ENCODE peak calls at places on chromosomes 1 and 21, in five cellular contexts. P is upper lobe of left lung, J is HepG2, S is K562, G is GM12878. Q is an unnamed sample. For H3K4me1 and H3K36me3, the result is how much of the 10 kb centered on the place peaks cover.

GRCh38 chr1:41920658-41921057 is 1.9 kb upstream of the HIVEP3 start:
- ATAC-seq in P (no peak), J (no peak), S (no peak), G (no peak), Q (no peak)

GRCh38 chr1:32892368-32893197 is 6.3 kb downstream of the HPCA start:
- ATAC-seq in P (peak), J (peak), S (peak), G (peak), Q (peak)

GRCh38 chr21:29434081-29434480 is 135.4 kb downstream of the BACH1 start:
- ATAC-seq in P (no peak), J (no peak), S (no peak), G (peak), Q (no peak)

GRCh38 chr1:201779351-201779880 is 49.5 kb upstream of the IPO9 start:
- ATAC-seq in P (no peak), J (no peak), S (no peak), G (no peak), Q (no peak)

GRCh38 chr1:176994926-176995596 is 169.5 kb downstream of the ASTN1 start:
- ATAC-seq in P (no peak), J (no peak), S (no peak), G (no peak), Q (no peak)

GRCh38 chr1:158185770-158186705 is 5.3 kb downstream of the CD1D start:
- ATAC-seq in P (peak), J (no peak), S (no peak), G (no peak), Q (no peak)

GRCh38 chr1:54679055-54679643 is 36.5 kb upstream of the TTC4 start:
- ATAC-seq in P (peak), J (peak), S (peak), G (no peak), Q (no peak)

GRCh38 chr1:16236091-16236494 is 890 bp downstream of the CPLANE2 start:
- ATAC-seq in P (peak), J (peak), S (peak), G (peak), Q (peak)

GRCh38 chr21:45831991-45832740 is 149.4 kb upstream of the COL6A1 start:
- ATAC-seq in P (no peak), J (no peak), S (no peak), G (no peak), Q (no peak)

GRCh38 chr1:54274448-54274847 is 74.5 kb downstream of the MRPL37 start:
- ATAC-seq in P (no peak), J (peak), S (no peak), G (no peak), Q (no peak)

GRCh38 chr1:9671377-9672140 is 20.0 kb downstream of the PIK3CD start:
- ATAC-seq in P (peak), J (peak), S (peak), G (no peak), Q (no peak)

GRCh38 chr1:32681999-32682398 is 20.6 kb downstream of the SYNC start:
- ATAC-seq in P (no peak), J (no peak), S (no peak), G (no peak), Q (no peak)

GRCh38 chr21:27802816-27803475 is 836.1 kb upstream of the ADAMTS5 start:
- ATAC-seq in P (peak), J (no peak), S (peak), G (peak), Q (no peak)

GRCh38 chr1:60833173-60833572 is 249.2 kb upstream of the NFIA start:
- ATAC-seq in P (no peak), J (peak), S (peak), G (no peak), Q (no peak)

GRCh38 chr1:27952147-27952546 is 7.6 kb upstream of the XKR8 start:
- ATAC-seq in P (peak), J (no peak), S (no peak), G (no peak), Q (no peak)

GRCh38 chr1:67564193-67564592 is 120.8 kb upstream of the GADD45A start:
- ATAC-seq in P (peak), J (no peak), S (no peak), G (peak), Q (peak)

GRCh38 chr1:203281033-203281432 is 24.3 kb upstream of the BTG2 start:
- ATAC-seq in P (no peak), J (no peak), S (no peak), G (no peak), Q (no peak)

GRCh38 chr1:203276916-203277535 is 28.3 kb upstream of the BTG2 start:
- ATAC-seq in P (no peak), J (no peak), S (no peak), G (no peak), Q (no peak)

GRCh38 chr1:203278087-203278884 is 27.0 kb upstream of the BTG2 start:
- ATAC-seq in P (peak), J (no peak), S (peak), G (no peak), Q (peak)

GRCh38 chr1:203280061-203280460 is 25.3 kb upstream of the BTG2 start:
- ATAC-seq in P (no peak), J (no peak), S (no peak), G (no peak), Q (no peak)

GRCh38 chr1:203278885-203279406 is 26.4 kb upstream of the BTG2 start:
- ATAC-seq in P (no peak), J (no peak), S (no peak), G (no peak), Q (no peak)
- H3K4me1 ChIP-seq in P (under half), J (under half), S (under half), G (half or more), Q (half or more)

GRCh38 chr21:16264314-16264713 is 534.5 kb downstream of the USP25 start:
- ATAC-seq in P (peak), J (no peak), S (no peak), G (no peak), Q (peak)

GRCh38 chr21:16262109-16262508 is 532.3 kb downstream of the USP25 start:
- ATAC-seq in P (no peak), J (no peak), S (no peak), G (no peak), Q (no peak)

GRCh38 chr21:16258834-16259611 is 529.2 kb downstream of the USP25 start:
- ATAC-seq in P (no peak), J (no peak), S (no peak), G (no peak), Q (no peak)
- TF ChIP-seq EP300 in P (no peak), J (no peak), S (no peak), G (no peak), Q (no peak)

GRCh38 chr1:204266504-204267034 is 52.8 kb upstream of the GOLT1A start:
- ATAC-seq in P (peak), J (peak), S (no peak), G (no peak), Q (peak)
- H3K36me3 ChIP-seq in P (under half), J (under half), S (under half), G (under half), Q (under half)

GRCh38 chr1:169694304-169694703 is 17.1 kb downstream of the SELL start:
- ATAC-seq in P (no peak), J (no peak), S (no peak), G (peak), Q (no peak)
- H3K4me1 ChIP-seq in P (under half), J (under half), S (under half), G (half or more), Q (under half)

GRCh38 chr1:12556368-12556930 is 61.6 kb downstream of the DHRS3 start:
- ATAC-seq in P (peak), J (no peak), S (no peak), G (no peak), Q (peak)
- TF ChIP-seq EP300 in P (no peak), J (no peak), S (no peak), G (no peak), Q (no peak)